ENCODE peak calls at places on chromosomes 6 and 20, in eight cellular contexts. Z is IMR-90, C is adrenal gland, F is osteoblast, X is left ventricle myocardium inferior, D is adipocyte, L is mammary epithelial cell, M is stomach. S is an unnamed sample.

GRCh38 chr20:5848711-5849505 is 98.7 kb downstream of the SHLD1 start:
- DNase-seq in Z (peak; percentile 75), C (peak; percentile 64), F (peak; percentile 71), X (no peak), D (no peak), L (peak; percentile 54), M (no peak), S (no peak)

GRCh38 chr6:150734235-150734634 is 131.3 kb upstream of the MTHFD1L start:
- DNase-seq in Z (no peak), C (no peak), F (no peak), X (no peak), D (no peak), L (peak; percentile 88), M (no peak), S (no peak)

GRCh38 chr6:145829102-145829501 is 14.5 kb upstream of the FBXO30 start:
- DNase-seq in Z (no peak), C (peak; percentile 15), F (no peak), X (peak; percentile 40), D (no peak), L (no peak), M (no peak), S (peak; percentile 41)

GRCh38 chr6:147874322-147874721 is 365.8 kb downstream of the SAMD5 start:
- DNase-seq in Z (no peak), C (no peak), F (no peak), X (no peak), D (peak; percentile 71), L (no peak), M (no peak), S (no peak)

GRCh38 chr6:151847064-151847463 is 39.6 kb downstream of the ESR1 start:
- DNase-seq in Z (peak; percentile 4), C (no peak), F (no peak), X (no peak), D (peak; percentile 60), L (peak; percentile 45), M (no peak), S (no peak)

GRCh38 chr6:81938014-81938761 is 185.7 kb upstream of the TENT5A start:
- DNase-seq in Z (peak; percentile 96), C (no peak), F (no peak), X (no peak), D (peak; percentile 75), L (peak; percentile 97), M (no peak), S (no peak)

GRCh38 chr6:87350516-87350915 is 5.9 kb downstream of the C6orf163 start:
- DNase-seq in Z (peak; percentile 5), C (no peak), F (peak; percentile 5), X (no peak), D (no peak), L (no peak), M (no peak), S (no peak)

GRCh38 chr6:109428889-109429477 is 11.4 kb downstream of the PPIL6 start:
- DNase-seq in Z (peak; percentile 74), C (no peak), F (peak; percentile 89), X (no peak), D (peak; percentile 66), L (no peak), M (no peak), S (no peak)

GRCh38 chr20:63648895-63649589 is 4.2 kb downstream of the STMN3 start:
- DNase-seq in Z (no peak), C (no peak), F (peak; percentile 74), X (no peak), D (no peak), L (no peak), M (no peak), S (no peak)

GRCh38 chr20:47487175-47487917 is 14.3 kb upstream of the NCOA3 start:
- DNase-seq in Z (peak; percentile 25), C (no peak), F (no peak), X (no peak), D (no peak), L (peak; percentile 58), M (no peak), S (no peak)

GRCh38 chr6:163536770-163537169 is 122.3 kb downstream of the QKI start:
- DNase-seq in Z (peak; percentile 54), C (no peak), F (no peak), X (no peak), D (no peak), L (peak; percentile 22), M (no peak), S (no peak)

GRCh38 chr20:34254979-34255378 is 13.8 kb downstream of the ASIP start:
- DNase-seq in Z (no peak), C (no peak), F (no peak), X (no peak), D (no peak), L (no peak), M (no peak), S (no peak)

GRCh38 chr20:61114776-61115175 is 137.3 kb upstream of the CDH4 start:
- DNase-seq in Z (no peak), C (no peak), F (no peak), X (no peak), D (no peak), L (no peak), M (no peak), S (no peak)

GRCh38 chr6:166625356-166625755 is 1.7 kb downstream of the RPS6KA2 start:
- DNase-seq in Z (peak; percentile 74), C (no peak), F (no peak), X (no peak), D (peak; percentile 53), L (peak; percentile 34), M (no peak), S (no peak)

GRCh38 chr6:11309947-11310665 is 77.6 kb upstream of the NEDD9 start:
- DNase-seq in Z (peak; percentile 25), C (no peak), F (no peak), X (no peak), D (no peak), L (no peak), M (no peak), S (peak; percentile 52)

GRCh38 chr20:50366270-50367103 is 143.7 kb upstream of the PTPN1 start:
- DNase-seq in Z (peak; percentile 75), C (peak; percentile 90), F (no peak), X (no peak), D (peak; percentile 50), L (peak; percentile 47), M (peak; percentile 95), S (no peak)

GRCh38 chr20:38256021-38256420 is 4.5 kb downstream of the KIAA1755 start:
- DNase-seq in Z (no peak), C (no peak), F (no peak), X (no peak), D (no peak), L (no peak), M (no peak), S (no peak)

GRCh38 chr20:51678041-51678697 is 90.0 kb downstream of the ATP9A start:
- DNase-seq in Z (no peak), C (no peak), F (no peak), X (no peak), D (no peak), L (no peak), M (no peak), S (peak; percentile 50)

GRCh38 chr20:57265649-57266250 is 691 bp downstream of the BMP7 start:
- DNase-seq in Z (no peak), C (no peak), F (peak; percentile 76), X (no peak), D (no peak), L (peak; percentile 28), M (no peak), S (no peak)
- H3K4me1 ChIP-seq in Z (no peaks in the 10 kb centered on the region), C (no peaks in the 10 kb centered on the region), F (no peaks in the 10 kb centered on the region), X (peaks cover 25% of the 10 kb centered on the region), D (no peaks in the 10 kb centered on the region), L (peaks cover 5% of the 10 kb centered on the region), M (peaks cover 46% of the 10 kb centered on the region), S (no peaks in the 10 kb centered on the region)

GRCh38 chr6:139474145-139475108 is 100.0 kb upstream of the CITED2 start:
- DNase-seq in Z (peak; percentile 66), C (peak; percentile 38), F (peak; percentile 34), X (no peak), D (peak; percentile 52), L (no peak), M (no peak), S (no peak)
- H3K4me3 ChIP-seq in Z (no peak overlapping the region), C (peak overlapping the region; percentile 40), F (peak overlapping the region; percentile 62), X (peak overlapping the region; percentile 21), D (peak overlapping the region; percentile 67), L (no peak overlapping the region), M (peak overlapping the region; percentile 2), S (peak overlapping the region; percentile 43)

GRCh38 chr20:17586250-17586649 is 16.4 kb downstream of the DSTN start:
- DNase-seq in Z (no peak), C (no peak), F (peak; percentile 1), X (no peak), D (no peak), L (no peak), M (no peak), S (no peak)

GRCh38 chr20:17587148-17587547 is 17.3 kb downstream of the DSTN start:
- DNase-seq in Z (no peak), C (no peak), F (no peak), X (no peak), D (no peak), L (no peak), M (no peak), S (no peak)

GRCh38 chr20:17590245-17590644 is 20.4 kb downstream of the DSTN start:
- DNase-seq in Z (no peak), C (no peak), F (peak; percentile 13), X (no peak), D (peak; percentile 32), L (no peak), M (no peak), S (no peak)

GRCh38 chr20:17589161-17589834 is 19.4 kb downstream of the DSTN start:
- DNase-seq in Z (no peak), C (no peak), F (peak; percentile 30), X (no peak), D (peak; percentile 36), L (no peak), M (no peak), S (no peak)

GRCh38 chr20:17587831-17588230 is 18.0 kb downstream of the DSTN start:
- DNase-seq in Z (no peak), C (no peak), F (no peak), X (no peak), D (no peak), L (no peak), M (no peak), S (no peak)
- H3K4me1 ChIP-seq in Z (peaks cover 12% of the 10 kb centered on the region), C (peaks cover 7% of the 10 kb centered on the region), F (peaks cover 28% of the 10 kb centered on the region), X (peaks cover 96% of the 10 kb centered on the region), D (peaks cover 18% of the 10 kb centered on the region), L (peaks cover 7% of the 10 kb centered on the region), M (peaks cover 95% of the 10 kb centered on the region), S (peaks cover 16% of the 10 kb centered on the region)

GRCh38 chr6:33076406-33076934 is 680 bp downstream of the HLA-DPB1 start:
- DNase-seq in Z (no peak), C (no peak), F (no peak), X (no peak), D (no peak), L (no peak), M (no peak), S (no peak)
- H3K4me3 ChIP-seq in Z (no peak overlapping the region), C (peak overlapping the region; percentile 47), F (no peak overlapping the region), X (peak overlapping the region; percentile 65), D (no peak overlapping the region), L (no peak overlapping the region), M (peak overlapping the region; percentile 37), S (no peak overlapping the region)

GRCh38 chr6:7250812-7251211 is 62.2 kb downstream of the SSR1 start:
- DNase-seq in Z (no peak), C (peak; percentile 3), F (no peak), X (no peak), D (no peak), L (no peak), M (no peak), S (no peak)
- H3K4me1 ChIP-seq in Z (no peaks in the 10 kb centered on the region), C (no peaks in the 10 kb centered on the region), F (no peaks in the 10 kb centered on the region), X (peaks cover 15% of the 10 kb centered on the region), D (no peaks in the 10 kb centered on the region), L (no peaks in the 10 kb centered on the region), M (no peaks in the 10 kb centered on the region), S (no peaks in the 10 kb centered on the region)

S was measured in aorta.